ENCODE peak calls at places on chromosome 21, in five cellular contexts. L, S, J, Y and T are unnamed samples.

GRCh38 chr21:44005071-44005470 is 7.0 kb upstream of the TRAPPC10 start:
- DNase-seq in L (no peak), S (no peak), J (no peak), Y (no peak), T (no peak)

GRCh38 chr21:33112151-33112550 is 42.2 kb downstream of the OLIG1 start:
- DNase-seq in L (no peak), S (no peak), J (no peak), Y (no peak), T (no peak)

GRCh38 chr21:36104306-36105300 is 30.3 kb upstream of the CBR3 start:
- DNase-seq in L (peak; percentile 75), S (peak; percentile 21), J (peak; percentile 65), Y (no peak), T (peak; percentile 74)

GRCh38 chr21:29737188-29737587 is 202.6 kb downstream of the GRIK1 start:
- DNase-seq in L (no peak), S (no peak), J (no peak), Y (no peak), T (peak; percentile 39)

GRCh38 chr21:46323227-46323709 is 402 bp downstream of the C21orf58 start:
- DNase-seq in L (no peak), S (no peak), J (peak; percentile 44), Y (no peak), T (peak; percentile 23)

GRCh38 chr21:45104560-45104959 is 30.2 kb downstream of the ADARB1 start:
- DNase-seq in L (peak; percentile 22), S (no peak), J (no peak), Y (no peak), T (no peak)

GRCh38 chr21:18023099-18023498 is 203.9 kb upstream of the C21orf91 start:
- DNase-seq in L (no peak), S (no peak), J (no peak), Y (no peak), T (no peak)

GRCh38 chr21:38824124-38824822 is 18.5 kb downstream of the ETS2 start:
- DNase-seq in L (no peak), S (no peak), J (no peak), Y (no peak), T (no peak)

GRCh38 chr21:25837545-25838263 is 102.9 kb downstream of the GABPA start:
- DNase-seq in L (no peak), S (no peak), J (no peak), Y (no peak), T (no peak)

GRCh38 chr21:44315691-44316208 is 15.9 kb downstream of the PFKL start:
- DNase-seq in L (no peak), S (no peak), J (no peak), Y (no peak), T (no peak)

GRCh38 chr21:43370888-43371570 is 55.9 kb downstream of the SIK1 start:
- DNase-seq in L (no peak), S (no peak), J (no peak), Y (no peak), T (no peak)

GRCh38 chr21:37450385-37451044 is 83.9 kb downstream of the DYRK1A start:
- DNase-seq in L (no peak), S (no peak), J (no peak), Y (no peak), T (no peak)

GRCh38 chr21:21200939-21201610 is 202.9 kb downstream of the NCAM2 start:
- DNase-seq in L (no peak), S (no peak), J (no peak), Y (no peak), T (no peak)

GRCh38 chr21:37455504-37455911 is 88.9 kb downstream of the DYRK1A start:
- DNase-seq in L (no peak), S (no peak), J (no peak), Y (no peak), T (no peak)

GRCh38 chr21:39537571-39537970 is 75.2 kb upstream of the B3GALT5 start:
- DNase-seq in L (no peak), S (no peak), J (no peak), Y (no peak), T (no peak)

GRCh38 chr21:35197191-35197590 is 148.1 kb upstream of the RUNX1 start:
- DNase-seq in L (no peak), S (no peak), J (no peak), Y (no peak), T (no peak)

GRCh38 chr21:17668479-17668878 is 55.8 kb upstream of the BTG3 start:
- DNase-seq in L (no peak), S (no peak), J (no peak), Y (no peak), T (no peak)

GRCh38 chr21:42038826-42039425 is 28.8 kb upstream of the ZBTB21 start:
- DNase-seq in L (no peak), S (no peak), J (no peak), Y (no peak), T (no peak)

GRCh38 chr21:44024257-44024656 is 12.1 kb downstream of the TRAPPC10 start:
- DNase-seq in L (no peak), S (no peak), J (no peak), Y (no peak), T (no peak)

GRCh38 chr21:45979141-45979631 is 2.4 kb upstream of the COL6A1 start:
- DNase-seq in L (no peak), S (no peak), J (peak; percentile 36), Y (no peak), T (no peak)

GRCh38 chr21:23152130-23152529 is 2153.9 kb downstream of the NCAM2 start:
- DNase-seq in L (no peak), S (no peak), J (no peak), Y (no peak), T (peak; percentile 13)

GRCh38 chr21:46098303-46099141 is 610 bp downstream of the COL6A2 start:
- DNase-seq in L (peak; percentile 19), S (no peak), J (peak; percentile 55), Y (no peak), T (no peak)